ENCODE peak calls at places on chromosomes 7 and 10, in seven cellular contexts. One of them, this sample, is unnamed. For H3K4me1, the result is how much of the 10 kb centered on the place peaks cover.

GRCh38 chr7:28052933-28053332 is 127.7 kb downstream of the JAZF1 start:
- DNase-seq in tibial artery: no peak
- DNase-seq in HCT116: no peak
- DNase-seq in ovary: no peak
- DNase-seq in adipocyte: no peak
- DNase-seq in body of pancreas: no peak
- DNase-seq in CD8-positive, alpha-beta memory T cell: no peak
- DNase-seq in this sample: no peak

GRCh38 chr10:132449826-132450211 is 52.8 kb downstream of the PWWP2B start:
- DNase-seq in tibial artery: no peak
- DNase-seq in HCT116: no peak
- DNase-seq in ovary: peak
- DNase-seq in adipocyte: no peak
- DNase-seq in body of pancreas: no peak
- DNase-seq in CD8-positive, alpha-beta memory T cell: no peak
- DNase-seq in this sample: no peak

GRCh38 chr10:124162774-124163354 is 69.5 kb upstream of the CHST15 start:
- DNase-seq in tibial artery: peak
- DNase-seq in HCT116: no peak
- DNase-seq in ovary: no peak
- DNase-seq in adipocyte: no peak
- DNase-seq in body of pancreas: no peak
- DNase-seq in CD8-positive, alpha-beta memory T cell: no peak
- DNase-seq in this sample: no peak

GRCh38 chr10:78749200-78749599 is 319.6 kb upstream of the ZMIZ1 start:
- DNase-seq in tibial artery: no peak
- DNase-seq in HCT116: no peak
- DNase-seq in ovary: no peak
- DNase-seq in adipocyte: no peak
- DNase-seq in body of pancreas: no peak
- DNase-seq in CD8-positive, alpha-beta memory T cell: no peak
- DNase-seq in this sample: no peak

GRCh38 chr10:10293431-10293830 is 724.2 kb upstream of the CELF2 start:
- DNase-seq in tibial artery: no peak
- DNase-seq in HCT116: no peak
- DNase-seq in ovary: peak
- DNase-seq in adipocyte: no peak
- DNase-seq in body of pancreas: no peak
- DNase-seq in CD8-positive, alpha-beta memory T cell: no peak
- DNase-seq in this sample: peak

GRCh38 chr10:30027057-30028005 is 32.1 kb downstream of the JCAD start:
- DNase-seq in tibial artery: no peak
- DNase-seq in HCT116: peak
- DNase-seq in ovary: peak
- DNase-seq in adipocyte: no peak
- DNase-seq in body of pancreas: peak
- DNase-seq in CD8-positive, alpha-beta memory T cell: peak
- DNase-seq in this sample: peak

GRCh38 chr7:25196132-25196896 is 32.0 kb downstream of the NPVF start:
- DNase-seq in tibial artery: no peak
- DNase-seq in HCT116: no peak
- DNase-seq in ovary: no peak
- DNase-seq in adipocyte: no peak
- DNase-seq in body of pancreas: peak
- DNase-seq in CD8-positive, alpha-beta memory T cell: no peak
- DNase-seq in this sample: no peak

GRCh38 chr10:8248868-8249267 is 194.4 kb downstream of the GATA3 start:
- DNase-seq in tibial artery: no peak
- DNase-seq in HCT116: no peak
- DNase-seq in ovary: no peak
- DNase-seq in adipocyte: no peak
- DNase-seq in body of pancreas: no peak
- DNase-seq in CD8-positive, alpha-beta memory T cell: no peak
- DNase-seq in this sample: no peak

GRCh38 chr10:1410469-1411395 is 326.6 kb downstream of the ADARB2 start:
- DNase-seq in tibial artery: peak
- DNase-seq in HCT116: no peak
- DNase-seq in ovary: no peak
- DNase-seq in adipocyte: no peak
- DNase-seq in body of pancreas: no peak
- DNase-seq in CD8-positive, alpha-beta memory T cell: no peak
- DNase-seq in this sample: no peak

GRCh38 chr10:61169294-61169693 is 225.3 kb upstream of the RHOBTB1 start:
- DNase-seq in tibial artery: no peak
- DNase-seq in HCT116: no peak
- DNase-seq in ovary: no peak
- DNase-seq in adipocyte: no peak
- DNase-seq in body of pancreas: no peak
- DNase-seq in CD8-positive, alpha-beta memory T cell: no peak
- DNase-seq in this sample: no peak

GRCh38 chr10:35928017-35928619 is 286.0 kb upstream of the FZD8 start:
- DNase-seq in tibial artery: no peak
- DNase-seq in HCT116: no peak
- DNase-seq in ovary: no peak
- DNase-seq in adipocyte: no peak
- DNase-seq in body of pancreas: no peak
- DNase-seq in CD8-positive, alpha-beta memory T cell: no peak
- DNase-seq in this sample: no peak

GRCh38 chr10:58782876-58783859 is 270.5 kb downstream of the BICC1 start:
- DNase-seq in tibial artery: peak
- DNase-seq in HCT116: no peak
- DNase-seq in ovary: no peak
- DNase-seq in adipocyte: peak
- DNase-seq in body of pancreas: peak
- DNase-seq in CD8-positive, alpha-beta memory T cell: no peak
- DNase-seq in this sample: no peak

GRCh38 chr7:73717991-73718405 is 1.5 kb downstream of the STX1A start:
- DNase-seq in tibial artery: no peak
- DNase-seq in HCT116: peak
- DNase-seq in ovary: no peak
- DNase-seq in adipocyte: peak
- DNase-seq in body of pancreas: no peak
- DNase-seq in CD8-positive, alpha-beta memory T cell: peak
- DNase-seq in this sample: no peak

GRCh38 chr10:69795242-69795934 is 6.3 kb upstream of the COL13A1 start:
- DNase-seq in tibial artery: no peak
- DNase-seq in HCT116: no peak
- DNase-seq in ovary: no peak
- DNase-seq in adipocyte: no peak
- DNase-seq in body of pancreas: no peak
- DNase-seq in CD8-positive, alpha-beta memory T cell: no peak
- DNase-seq in this sample: no peak

GRCh38 chr7:73974101-73974947 is 53.6 kb upstream of the ELN start:
- DNase-seq in tibial artery: peak
- DNase-seq in HCT116: no peak
- DNase-seq in ovary: no peak
- DNase-seq in adipocyte: no peak
- DNase-seq in body of pancreas: no peak
- DNase-seq in CD8-positive, alpha-beta memory T cell: no peak
- DNase-seq in this sample: no peak

GRCh38 chr7:2017914-2018785 is 214.6 kb downstream of the MAD1L1 start:
- DNase-seq in tibial artery: peak
- DNase-seq in HCT116: no peak
- DNase-seq in ovary: peak
- DNase-seq in adipocyte: no peak
- DNase-seq in body of pancreas: peak
- DNase-seq in CD8-positive, alpha-beta memory T cell: no peak
- DNase-seq in this sample: no peak

GRCh38 chr10:19778996-19779395 is 37.2 kb upstream of the PLXDC2 start:
- DNase-seq in tibial artery: no peak
- DNase-seq in HCT116: no peak
- DNase-seq in ovary: no peak
- DNase-seq in adipocyte: no peak
- DNase-seq in body of pancreas: no peak
- DNase-seq in CD8-positive, alpha-beta memory T cell: no peak
- DNase-seq in this sample: no peak

GRCh38 chr7:75914169-75914654 is 743 bp upstream of the POR start:
- DNase-seq in tibial artery: peak
- DNase-seq in HCT116: no peak
- DNase-seq in ovary: no peak
- DNase-seq in adipocyte: no peak
- DNase-seq in body of pancreas: peak
- DNase-seq in CD8-positive, alpha-beta memory T cell: no peak
- DNase-seq in this sample: peak

GRCh38 chr10:112539340-112539739 is 92.3 kb downstream of the VTI1A start:
- DNase-seq in tibial artery: no peak
- DNase-seq in HCT116: peak
- DNase-seq in ovary: no peak
- DNase-seq in adipocyte: no peak
- DNase-seq in body of pancreas: no peak
- DNase-seq in CD8-positive, alpha-beta memory T cell: no peak
- DNase-seq in this sample: no peak

DNA sequence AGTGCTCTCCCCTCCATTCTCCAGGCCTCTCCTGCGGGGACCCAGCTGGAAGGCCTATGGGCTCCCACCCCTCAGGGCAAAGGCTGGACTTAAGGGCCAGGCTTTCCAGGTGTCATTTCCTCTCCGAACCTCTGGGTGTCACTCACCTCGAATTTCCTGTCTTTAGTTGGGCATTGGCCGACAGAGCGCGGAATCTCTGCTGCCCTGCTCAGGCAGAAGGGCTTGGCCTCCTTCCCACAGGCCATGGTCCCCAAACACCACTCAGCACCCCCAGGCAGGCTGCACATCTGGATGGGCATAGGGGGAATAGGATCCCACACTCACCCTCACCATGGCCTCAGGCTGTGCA is 212.9 kb downstream of the CCSER2 start:
- DNase-seq in tibial artery: no peak
- DNase-seq in HCT116: no peak
- DNase-seq in ovary: no peak
- DNase-seq in adipocyte: no peak
- DNase-seq in body of pancreas: no peak
- DNase-seq in CD8-positive, alpha-beta memory T cell: no peak
- DNase-seq in this sample: no peak
- H3K4me3 ChIP-seq in tibial artery: no peak
- H3K4me3 ChIP-seq in HCT116: no peak
- H3K4me3 ChIP-seq in ovary: no peak
- H3K4me3 ChIP-seq in adipocyte: no peak
- H3K4me3 ChIP-seq in body of pancreas: no peak
- H3K4me3 ChIP-seq in CD8-positive, alpha-beta memory T cell: no peak
- H3K4me3 ChIP-seq in this sample: no peak

DNA sequence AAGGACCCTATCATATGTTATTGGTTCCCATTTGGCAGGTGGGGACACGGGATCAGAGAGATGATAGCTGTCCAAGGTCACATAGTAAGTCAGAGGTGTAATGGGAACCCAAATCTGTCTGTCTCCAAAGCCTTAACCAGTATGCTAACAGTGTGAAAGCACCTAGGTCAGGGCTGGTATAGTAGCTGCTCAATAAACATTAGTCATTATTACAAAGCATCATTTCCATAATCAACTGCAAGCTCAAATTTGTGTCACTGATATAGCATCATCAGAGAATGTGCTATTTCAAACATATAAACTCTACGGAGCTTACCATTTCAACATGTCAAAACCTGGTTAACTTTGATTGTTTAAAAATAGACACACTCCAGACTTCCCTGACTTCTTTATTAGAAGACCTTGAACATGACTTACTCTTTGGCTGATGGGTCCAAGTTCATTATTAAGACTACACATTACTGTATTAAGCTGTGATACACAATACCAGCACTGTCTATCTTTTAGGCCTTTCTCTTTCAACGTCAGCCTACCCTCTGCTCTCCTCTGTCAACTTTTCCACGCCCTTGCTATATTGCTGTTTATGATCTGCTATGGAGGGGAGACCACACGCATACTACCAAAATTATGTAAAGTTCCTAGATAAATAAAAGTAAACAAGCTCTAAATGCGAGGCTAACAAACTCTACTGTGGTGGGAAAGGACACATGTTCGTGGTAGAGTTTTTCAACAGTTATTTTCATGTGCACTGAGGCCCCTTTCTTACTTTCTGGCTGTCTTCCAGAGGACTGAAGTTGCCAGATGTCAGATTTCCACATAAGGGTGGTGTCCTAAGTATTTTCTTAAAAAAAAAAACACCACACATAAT is 33.6 kb downstream of the DNMBP start:
- DNase-seq in tibial artery: no peak
- DNase-seq in HCT116: no peak
- DNase-seq in ovary: no peak
- DNase-seq in adipocyte: peak
- DNase-seq in body of pancreas: no peak
- DNase-seq in CD8-positive, alpha-beta memory T cell: no peak
- DNase-seq in this sample: peak
- H3K4me1 ChIP-seq in tibial artery: under half
- H3K4me1 ChIP-seq in HCT116: half or more
- H3K4me1 ChIP-seq in ovary: under half
- H3K4me1 ChIP-seq in adipocyte: half or more
- H3K4me1 ChIP-seq in body of pancreas: under half
- H3K4me1 ChIP-seq in CD8-positive, alpha-beta memory T cell: under half
- H3K4me1 ChIP-seq in this sample: under half

DNA sequence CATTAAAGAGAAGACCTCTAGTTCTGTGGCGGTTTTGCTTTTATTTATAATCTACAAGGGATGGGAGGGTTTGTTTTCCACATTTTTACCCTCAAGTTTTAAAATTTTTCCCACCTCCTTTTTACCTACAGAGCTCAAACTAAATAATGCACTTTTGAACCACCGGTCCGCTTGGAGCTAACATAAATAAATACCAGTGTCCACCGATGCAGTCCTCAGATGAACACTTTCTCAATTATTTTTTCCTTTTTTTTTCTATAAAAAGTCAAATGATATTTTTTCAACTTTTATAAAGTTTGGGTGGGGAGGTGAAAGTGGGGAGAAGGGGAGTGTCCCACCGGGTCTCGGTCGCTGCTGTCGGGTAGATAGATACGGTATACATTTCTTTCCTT is 3.3 kb downstream of the ZNF503 start:
- DNase-seq in tibial artery: no peak
- DNase-seq in HCT116: no peak
- DNase-seq in ovary: no peak
- DNase-seq in adipocyte: no peak
- DNase-seq in body of pancreas: no peak
- DNase-seq in CD8-positive, alpha-beta memory T cell: no peak
- DNase-seq in this sample: no peak
- H3K4me3 ChIP-seq in tibial artery: peak
- H3K4me3 ChIP-seq in HCT116: peak
- H3K4me3 ChIP-seq in ovary: peak
- H3K4me3 ChIP-seq in adipocyte: peak
- H3K4me3 ChIP-seq in body of pancreas: peak
- H3K4me3 ChIP-seq in CD8-positive, alpha-beta memory T cell: no peak
- H3K4me3 ChIP-seq in this sample: peak

DNA sequence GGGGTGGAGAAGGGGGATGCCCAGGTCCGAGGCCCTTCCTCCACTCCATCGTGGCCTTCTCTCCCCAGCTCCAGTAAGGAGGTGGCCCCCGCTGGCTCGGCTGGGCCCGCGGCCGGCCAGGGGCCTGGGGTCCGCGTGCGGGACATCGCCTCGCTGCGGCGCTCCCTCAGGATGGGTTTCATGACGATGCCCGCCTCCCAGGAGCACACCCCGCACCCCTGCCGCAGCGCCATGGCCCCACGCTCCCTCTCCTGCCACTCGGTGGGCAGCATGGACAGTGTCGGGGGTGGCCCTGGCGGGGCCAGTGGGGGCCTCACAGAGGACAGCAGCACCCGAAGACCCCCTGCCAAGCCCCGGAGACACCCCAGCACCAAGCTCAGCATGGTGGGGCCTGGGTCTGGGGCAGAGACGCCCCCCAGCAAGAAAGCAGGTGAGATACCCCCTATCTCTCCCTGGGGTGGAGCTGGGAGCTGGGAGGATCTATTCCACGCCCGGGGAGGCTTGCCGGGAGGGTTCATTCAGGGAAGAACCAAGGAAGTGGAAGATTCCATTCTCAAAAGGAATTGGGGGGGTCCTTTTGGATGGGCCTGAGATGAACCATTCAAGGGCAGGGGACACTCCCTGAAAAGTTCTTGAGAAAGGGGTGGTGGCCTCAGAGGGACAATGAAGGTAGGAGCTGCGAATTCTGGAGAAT is 3.2 kb downstream of the NYAP1 start:
- DNase-seq in tibial artery: no peak
- DNase-seq in HCT116: no peak
- DNase-seq in ovary: no peak
- DNase-seq in adipocyte: no peak
- DNase-seq in body of pancreas: no peak
- DNase-seq in CD8-positive, alpha-beta memory T cell: no peak
- DNase-seq in this sample: no peak
- H3K4me1 ChIP-seq in tibial artery: under half
- H3K4me1 ChIP-seq in HCT116: under half
- H3K4me1 ChIP-seq in ovary: under half
- H3K4me1 ChIP-seq in adipocyte: under half
- H3K4me1 ChIP-seq in body of pancreas: under half
- H3K4me1 ChIP-seq in CD8-positive, alpha-beta memory T cell: under half
- H3K4me1 ChIP-seq in this sample: under half

This sample was measured in uterus.